ENCODE peak calls at places on chromosome 18, in ten cellular contexts. F is sigmoid colon; E is germinal center; I is GM12865; M is NCI-H1092; R is stimulated activated CD4-positive, alpha-beta T cell treated with anti-CD3 and anti-CD28 coated beads, Interleukin-12 subunit alpha, Interleukin-12 subunit beta, amount 100 ng/mL, for 24 hours; O is pancreas; Z is A549; P is iris pigment epithelial cell; J is cardiac fibroblast. Y is an unnamed sample.

GRCh38 chr18:23397907-23398306 is 55.2 kb upstream of the RIOK3 start:
- DNase-seq in O (no peak), Z (no peak), J (no peak), R (no peak), F (no peak), I (no peak), E (no peak), P (no peak), M (no peak), Y (no peak)

GRCh38 chr18:58156516-58156915 is 112.5 kb downstream of the NEDD4L start:
- DNase-seq in F (no peak), Z (no peak), J (no peak), O (peak), M (no peak), R (no peak), P (no peak), I (no peak), E (no peak), Y (no peak)

GRCh38 chr18:52288403-52289004 is 51.5 kb upstream of the DCC start:
- DNase-seq in O (peak), P (no peak), F (no peak), M (no peak), I (peak), E (peak), Z (no peak), R (no peak), J (peak), Y (no peak)

GRCh38 chr18:10953672-10954071 is 195.7 kb downstream of the PIEZO2 start:
- DNase-seq in P (no peak), M (no peak), R (no peak), J (no peak), O (no peak), I (peak), F (no peak), E (no peak), Z (no peak), Y (no peak)

GRCh38 chr18:53687002-53687401 is 537.5 kb downstream of the MBD2 start:
- DNase-seq in P (no peak), R (no peak), Z (no peak), M (no peak), E (no peak), I (no peak), O (no peak), J (no peak), F (no peak), Y (no peak)

GRCh38 chr18:69161383-69162028 is 239.2 kb upstream of the DOK6 start:
- DNase-seq in P (peak), E (no peak), M (no peak), J (peak), I (no peak), R (no peak), F (no peak), O (no peak), Z (no peak), Y (no peak)

GRCh38 chr18:36023336-36023735 is 44.0 kb downstream of the RPRD1A start:
- DNase-seq in R (no peak), M (no peak), J (no peak), P (no peak), F (no peak), O (no peak), Z (no peak), E (no peak), I (no peak), Y (no peak)

GRCh38 chr18:76479351-76480238 is 15.4 kb downstream of the ZNF516 start:
- DNase-seq in J (no peak), R (no peak), E (no peak), M (no peak), F (no peak), Z (no peak), O (no peak), I (no peak), P (no peak), Y (no peak)

GRCh38 chr18:60277855-60278480 is 94.6 kb downstream of the MC4R start:
- DNase-seq in R (no peak), Z (no peak), F (no peak), M (no peak), E (no peak), P (peak), I (no peak), J (peak), O (no peak), Y (no peak)

GRCh38 chr18:12442946-12443345 is 35.2 kb downstream of the PRELID3A start:
- DNase-seq in M (no peak), P (peak), J (peak), R (no peak), Z (no peak), O (no peak), F (no peak), I (no peak), E (no peak), Y (no peak)

GRCh38 chr18:55593888-55594287 is 5.9 kb upstream of the TCF4 start:
- DNase-seq in M (no peak), I (no peak), E (no peak), R (no peak), P (peak), F (no peak), Z (no peak), J (no peak), O (no peak), Y (no peak)

Y was measured in stimulated activated CD8-positive, alpha-beta memory T cell treated with anti-CD3 and anti-CD28 coated beads, Interleukin-7, amount 100 ng/mL, for 48 hours.